ENCODE peak calls at places on chromosome 17, in eight cellular contexts. B is lower leg skin; F is activated B cell treated with CpG ODN at 0.5 μM for 24 hours; H is body of pancreas; A is IMR-90; Z is CD4-positive, alpha-beta T cell; W is GM20000; G is PC-3. X is an unnamed sample.

GRCh38 chr17:7650509-7651096 is at the start of gene ATP1B2:
- DNase-seq in B (peak; percentile 41), F (peak; percentile 55), H (peak; percentile 84), A (no peak), Z (peak; percentile 74), W (peak; percentile 89), G (peak; percentile 47), X (peak; percentile 68)

GRCh38 chr17:62696256-62696655 is 68.8 kb downstream of the MRC2 start:
- DNase-seq in B (no peak), F (no peak), H (no peak), A (no peak), Z (no peak), W (no peak), G (no peak), X (no peak)

GRCh38 chr17:69154267-69154666 is 12.6 kb upstream of the ABCA6 start:
- DNase-seq in B (no peak), F (no peak), H (no peak), A (no peak), Z (no peak), W (no peak), G (no peak), X (no peak)

GRCh38 chr17:29526322-29526721 is 40.5 kb downstream of the ABHD15 start:
- DNase-seq in B (no peak), F (no peak), H (no peak), A (no peak), Z (no peak), W (no peak), G (no peak), X (no peak)

GRCh38 chr17:38602453-38602852 is 3.3 kb downstream of the SRCIN1 start:
- DNase-seq in B (no peak), F (no peak), H (no peak), A (no peak), Z (no peak), W (no peak), G (no peak), X (no peak)

GRCh38 chr17:6497496-6498221 is 53.4 kb downstream of the PIMREG start:
- DNase-seq in B (no peak), F (no peak), H (no peak), A (no peak), Z (no peak), W (no peak), G (no peak), X (no peak)

GRCh38 chr17:977163-977562 is 2.4 kb downstream of the NXN start:
- DNase-seq in B (no peak), F (no peak), H (no peak), A (peak; percentile 54), Z (no peak), W (no peak), G (no peak), X (no peak)

GRCh38 chr17:36183001-36183810 is 6.8 kb upstream of the TBC1D3B start:
- DNase-seq in B (no peak), F (no peak), H (peak; percentile 85), A (peak; percentile 54), Z (no peak), W (peak; percentile 62), G (peak; percentile 25), X (peak; percentile 71)

GRCh38 chr17:52064791-52065211 is 93.7 kb downstream of the CA10 start:
- DNase-seq in B (no peak), F (no peak), H (no peak), A (no peak), Z (no peak), W (no peak), G (no peak), X (no peak)

GRCh38 chr17:35766903-35767510 is 6.3 kb downstream of the C17orf50 start:
- DNase-seq in B (no peak), F (no peak), H (peak; percentile 62), A (peak; percentile 43), Z (peak; percentile 11), W (peak; percentile 79), G (peak; percentile 61), X (no peak)

GRCh38 chr17:82963104-82963950 is 116.1 kb upstream of the METRNL start:
- DNase-seq in B (peak; percentile 70), F (no peak), H (peak; percentile 59), A (peak; percentile 77), Z (peak; percentile 42), W (peak; percentile 79), G (peak; percentile 82), X (peak; percentile 87)

GRCh38 chr17:15092762-15093161 is 172.4 kb downstream of the PMP22 start:
- DNase-seq in B (no peak), F (no peak), H (no peak), A (peak; percentile 28), Z (no peak), W (no peak), G (peak; percentile 32), X (no peak)

GRCh38 chr17:48123776-48124388 is 16.3 kb downstream of the SNX11 start:
- DNase-seq in B (no peak), F (no peak), H (no peak), A (no peak), Z (no peak), W (no peak), G (no peak), X (no peak)

GRCh38 chr17:68679882-68680281 is 78.7 kb upstream of the FAM20A start:
- DNase-seq in B (no peak), F (no peak), H (no peak), A (no peak), Z (no peak), W (no peak), G (no peak), X (no peak)

GRCh38 chr17:47844814-47845453 is 3.9 kb upstream of the SCRN2 start:
- DNase-seq in B (no peak), F (no peak), H (no peak), A (peak; percentile 18), Z (no peak), W (no peak), G (peak; percentile 41), X (no peak)

GRCh38 chr17:68101992-68102758 is 66.6 kb downstream of the KPNA2 start:
- DNase-seq in B (no peak), F (no peak), H (peak; percentile 50), A (no peak), Z (peak; percentile 37), W (peak; percentile 36), G (peak; percentile 34), X (no peak)

GRCh38 chr17:43891851-43892671 is 15.3 kb downstream of the MPP2 start:
- DNase-seq in B (no peak), F (no peak), H (peak; percentile 76), A (no peak), Z (no peak), W (no peak), G (no peak), X (no peak)

GRCh38 chr17:65158622-65159021 is 21.5 kb downstream of the RGS9 start:
- DNase-seq in B (no peak), F (no peak), H (no peak), A (no peak), Z (no peak), W (no peak), G (no peak), X (no peak)

GRCh38 chr17:32588135-32588534 is 101.3 kb downstream of the CDK5R1 start:
- DNase-seq in B (no peak), F (no peak), H (no peak), A (no peak), Z (no peak), W (no peak), G (no peak), X (no peak)

GRCh38 chr17:77889866-77890760 is 68.4 kb upstream of the TNRC6C start:
- DNase-seq in B (no peak), F (no peak), H (no peak), A (no peak), Z (no peak), W (no peak), G (no peak), X (no peak)
- TF ChIP-seq CTCF in B (no peak), F (no peak), H (no peak), A (no peak), Z (no peak), W (no peak), G (no peak), X (no peak)

DNA sequence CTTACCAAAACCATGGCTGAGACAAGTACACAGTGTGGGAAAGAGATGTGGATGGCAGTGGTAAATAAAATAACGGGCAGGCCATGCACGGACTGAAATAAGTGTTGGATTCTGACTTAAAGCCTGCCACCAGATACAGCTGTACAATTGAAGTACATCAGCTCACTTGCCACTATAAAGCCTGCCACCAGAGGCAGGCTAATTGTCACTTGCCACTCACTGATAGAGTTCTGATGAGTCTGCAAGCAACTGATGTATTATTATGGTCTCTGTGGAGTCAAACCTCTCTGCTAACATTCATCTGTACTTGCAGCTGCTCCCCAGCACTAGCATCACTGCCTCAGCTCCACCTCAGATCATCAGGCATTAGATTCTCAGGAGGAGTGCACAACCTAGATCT is 93.0 kb downstream of the CYTH1 start:
- DNase-seq in B (no peak), F (no peak), H (no peak), A (no peak), Z (no peak), W (no peak), G (peak; percentile 27), X (no peak)
- TF ChIP-seq CTCF in B (no peak), F (no peak), H (no peak), A (no peak), Z (no peak), W (peak; percentile 7), G (peak; percentile 46), X (no peak)

GRCh38 chr17:5023588-5024147 is 11.6 kb downstream of the SLC52A1 start:
- DNase-seq in B (no peak), F (no peak), H (no peak), A (no peak), Z (no peak), W (no peak), G (no peak), X (no peak)

GRCh38 chr17:5020502-5021023 is 14.7 kb downstream of the SLC52A1 start:
- DNase-seq in B (no peak), F (no peak), H (no peak), A (no peak), Z (no peak), W (no peak), G (no peak), X (no peak)

GRCh38 chr17:5022171-5022711 is 13.0 kb downstream of the SLC52A1 start:
- DNase-seq in B (no peak), F (no peak), H (no peak), A (no peak), Z (no peak), W (no peak), G (no peak), X (no peak)

GRCh38 chr17:5024604-5025003 is 10.6 kb downstream of the SLC52A1 start:
- DNase-seq in B (no peak), F (no peak), H (no peak), A (no peak), Z (no peak), W (no peak), G (no peak), X (no peak)

GRCh38 chr17:5019475-5019956 is 15.7 kb downstream of the SLC52A1 start:
- DNase-seq in B (no peak), F (peak; percentile 31), H (no peak), A (peak; percentile 12), Z (peak; percentile 21), W (peak; percentile 60), G (peak; percentile 4), X (no peak)
- TF ChIP-seq CTCF in B (no peak), F (no peak), H (no peak), A (peak; percentile 3), Z (peak; percentile 29), W (no peak), G (no peak), X (no peak)

DNA sequence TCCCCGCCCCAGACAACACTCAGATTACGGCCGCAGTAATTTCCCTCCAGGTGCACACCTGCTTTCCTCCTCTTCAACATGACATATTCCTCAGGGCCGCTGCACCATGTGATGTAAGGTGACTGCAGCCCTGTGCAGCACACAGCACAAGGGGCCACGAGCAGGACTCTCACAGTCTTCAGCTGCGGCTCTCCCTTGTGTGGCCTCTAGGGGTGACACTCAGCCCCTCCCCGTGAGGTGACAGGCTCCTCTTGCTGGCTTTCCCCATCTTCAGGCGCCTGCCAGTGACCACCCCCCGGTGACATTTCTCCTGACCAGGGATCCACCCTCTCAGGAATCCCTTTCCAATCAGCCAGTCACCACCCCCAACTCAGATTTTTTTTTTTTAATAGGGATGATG is 31.3 kb upstream of the ABCC3 start:
- DNase-seq in B (no peak), F (no peak), H (no peak), A (no peak), Z (no peak), W (no peak), G (no peak), X (no peak)
- TF ChIP-seq CTCF in B (no peak), F (no peak), H (no peak), A (no peak), Z (no peak), W (no peak), G (peak; percentile 42), X (no peak)

X was measured in CD14-positive monocyte.